ENCODE peak calls at places on chromosomes 13 and 19, in six cellular contexts. One of them, this sample, is unnamed.

GRCh38 chr13:99484405-99484981 is 16.8 kb upstream of the TM9SF2 start:
- DNase-seq in left lung: no peak
- DNase-seq in body of pancreas: no peak
- DNase-seq in GM13976: no peak
- DNase-seq in PC-9: no peak
- DNase-seq in osteocyte: no peak
- DNase-seq in this sample: no peak

GRCh38 chr13:33392794-33393371 is 107.3 kb upstream of the STARD13 start:
- DNase-seq in left lung: no peak
- DNase-seq in body of pancreas: no peak
- DNase-seq in GM13976: no peak
- DNase-seq in PC-9: no peak
- DNase-seq in osteocyte: no peak
- DNase-seq in this sample: no peak

GRCh38 chr13:113897161-113897560 is 33.3 kb upstream of the GAS6 start:
- DNase-seq in left lung: no peak
- DNase-seq in body of pancreas: no peak
- DNase-seq in GM13976: no peak
- DNase-seq in PC-9: peak; percentile 94
- DNase-seq in osteocyte: peak; percentile 81
- DNase-seq in this sample: no peak

GRCh38 chr19:3672993-3673392 is 27.3 kb downstream of the PIP5K1C start:
- DNase-seq in left lung: no peak
- DNase-seq in body of pancreas: no peak
- DNase-seq in GM13976: no peak
- DNase-seq in PC-9: no peak
- DNase-seq in osteocyte: no peak
- DNase-seq in this sample: no peak

GRCh38 chr13:33615436-33615835 is 202.5 kb upstream of the RFC3 start:
- DNase-seq in left lung: no peak
- DNase-seq in body of pancreas: no peak
- DNase-seq in GM13976: no peak
- DNase-seq in PC-9: no peak
- DNase-seq in osteocyte: no peak
- DNase-seq in this sample: no peak

GRCh38 chr19:22882797-22883196 is 50.7 kb downstream of the ZNF723 start:
- DNase-seq in left lung: no peak
- DNase-seq in body of pancreas: no peak
- DNase-seq in GM13976: no peak
- DNase-seq in PC-9: peak; percentile 55
- DNase-seq in osteocyte: no peak
- DNase-seq in this sample: no peak

GRCh38 chr13:80215368-80215767 is 125.6 kb downstream of the SPRY2 start:
- DNase-seq in left lung: no peak
- DNase-seq in body of pancreas: no peak
- DNase-seq in GM13976: no peak
- DNase-seq in PC-9: no peak
- DNase-seq in osteocyte: no peak
- DNase-seq in this sample: no peak

GRCh38 chr19:35115538-35115951 is at the start of gene FXYD3:
- DNase-seq in left lung: no peak
- DNase-seq in body of pancreas: no peak
- DNase-seq in GM13976: no peak
- DNase-seq in PC-9: peak; percentile 55
- DNase-seq in osteocyte: no peak
- DNase-seq in this sample: no peak

GRCh38 chr13:32378012-32378411 is 49.9 kb downstream of the N4BP2L1 start:
- DNase-seq in left lung: no peak
- DNase-seq in body of pancreas: no peak
- DNase-seq in GM13976: no peak
- DNase-seq in PC-9: no peak
- DNase-seq in osteocyte: no peak
- DNase-seq in this sample: no peak

GRCh38 chr13:81487151-81487550 is 1146.2 kb upstream of the SPRY2 start:
- DNase-seq in left lung: no peak
- DNase-seq in body of pancreas: peak; percentile 13
- DNase-seq in GM13976: no peak
- DNase-seq in PC-9: no peak
- DNase-seq in osteocyte: no peak
- DNase-seq in this sample: no peak

GRCh38 chr13:89514534-89515312 is 1832.8 kb upstream of the MIR17HG start:
- DNase-seq in left lung: no peak
- DNase-seq in body of pancreas: no peak
- DNase-seq in GM13976: no peak
- DNase-seq in PC-9: peak; percentile 84
- DNase-seq in osteocyte: no peak
- DNase-seq in this sample: no peak

GRCh38 chr19:41994521-41994971 is 516 bp upstream of the ATP1A3 start:
- DNase-seq in left lung: no peak
- DNase-seq in body of pancreas: no peak
- DNase-seq in GM13976: no peak
- DNase-seq in PC-9: no peak
- DNase-seq in osteocyte: no peak
- DNase-seq in this sample: no peak

GRCh38 chr13:39816936-39817335 is 161.5 kb downstream of the COG6 start:
- DNase-seq in left lung: no peak
- DNase-seq in body of pancreas: no peak
- DNase-seq in GM13976: no peak
- DNase-seq in PC-9: no peak
- DNase-seq in osteocyte: no peak
- DNase-seq in this sample: no peak

GRCh38 chr19:29326849-29327840 is 114.2 kb upstream of the UQCRFS1 start:
- DNase-seq in left lung: no peak
- DNase-seq in body of pancreas: no peak
- DNase-seq in GM13976: no peak
- DNase-seq in PC-9: no peak
- DNase-seq in osteocyte: peak; percentile 76
- DNase-seq in this sample: no peak

GRCh38 chr19:29121684-29122083 is 91.3 kb downstream of the UQCRFS1 start:
- DNase-seq in left lung: no peak
- DNase-seq in body of pancreas: no peak
- DNase-seq in GM13976: no peak
- DNase-seq in PC-9: no peak
- DNase-seq in osteocyte: no peak
- DNase-seq in this sample: no peak

GRCh38 chr13:95624020-95624419 is 20.5 kb downstream of the DZIP1 start:
- DNase-seq in left lung: no peak
- DNase-seq in body of pancreas: no peak
- DNase-seq in GM13976: peak; percentile 45
- DNase-seq in PC-9: peak; percentile 57
- DNase-seq in osteocyte: no peak
- DNase-seq in this sample: no peak

GRCh38 chr19:50875795-50876422 is 2.7 kb downstream of the KLK2 start:
- DNase-seq in left lung: no peak
- DNase-seq in body of pancreas: no peak
- DNase-seq in GM13976: peak; percentile 73
- DNase-seq in PC-9: no peak
- DNase-seq in osteocyte: no peak
- DNase-seq in this sample: no peak

GRCh38 chr13:106536244-106537034 is 977 bp upstream of the EFNB2 start:
- DNase-seq in left lung: peak; percentile 91
- DNase-seq in body of pancreas: peak; percentile 90
- DNase-seq in GM13976: peak; percentile 82
- DNase-seq in PC-9: peak; percentile 70
- DNase-seq in osteocyte: peak; percentile 95
- DNase-seq in this sample: peak; percentile 72

GRCh38 chr13:29791997-29792775 is 58.2 kb downstream of the UBL3 start:
- DNase-seq in left lung: no peak
- DNase-seq in body of pancreas: no peak
- DNase-seq in GM13976: no peak
- DNase-seq in PC-9: no peak
- DNase-seq in osteocyte: no peak
- DNase-seq in this sample: no peak

GRCh38 chr13:73366241-73366640 is 307.4 kb downstream of the KLF5 start:
- DNase-seq in left lung: no peak
- DNase-seq in body of pancreas: no peak
- DNase-seq in GM13976: no peak
- DNase-seq in PC-9: no peak
- DNase-seq in osteocyte: no peak
- DNase-seq in this sample: no peak

GRCh38 chr13:94308808-94309207 is 170.7 kb downstream of the DCT start:
- DNase-seq in left lung: no peak
- DNase-seq in body of pancreas: no peak
- DNase-seq in GM13976: no peak
- DNase-seq in PC-9: no peak
- DNase-seq in osteocyte: no peak
- DNase-seq in this sample: no peak

GRCh38 chr13:35332134-35332533 is 144.4 kb downstream of the MAB21L1 start:
- DNase-seq in left lung: no peak
- DNase-seq in body of pancreas: no peak
- DNase-seq in GM13976: no peak
- DNase-seq in PC-9: no peak
- DNase-seq in osteocyte: no peak
- DNase-seq in this sample: no peak

GRCh38 chr19:45401815-45402468 is 2.9 kb downstream of the PPP1R13L start:
- DNase-seq in left lung: no peak
- DNase-seq in body of pancreas: no peak
- DNase-seq in GM13976: no peak
- DNase-seq in PC-9: no peak
- DNase-seq in osteocyte: no peak
- DNase-seq in this sample: no peak

GRCh38 chr19:45404557-45405434 is at the start of gene PPP1R13L:
- DNase-seq in left lung: peak; percentile 91
- DNase-seq in body of pancreas: peak; percentile 95
- DNase-seq in GM13976: peak; percentile 89
- DNase-seq in PC-9: peak; percentile 92
- DNase-seq in osteocyte: peak; percentile 90
- DNase-seq in this sample: no peak

GRCh38 chr19:45403272-45403671 is 1.6 kb downstream of the PPP1R13L start:
- DNase-seq in left lung: no peak
- DNase-seq in body of pancreas: no peak
- DNase-seq in GM13976: no peak
- DNase-seq in PC-9: no peak
- DNase-seq in osteocyte: no peak
- DNase-seq in this sample: no peak

GRCh38 chr19:45403781-45404556 is 900 bp downstream of the PPP1R13L start:
- DNase-seq in left lung: peak; percentile 67
- DNase-seq in body of pancreas: peak; percentile 76
- DNase-seq in GM13976: peak; percentile 85
- DNase-seq in PC-9: peak; percentile 72
- DNase-seq in osteocyte: no peak
- DNase-seq in this sample: no peak

GRCh38 chr19:45402469-45403070 is 2.3 kb downstream of the PPP1R13L start:
- DNase-seq in left lung: no peak
- DNase-seq in body of pancreas: peak; percentile 65
- DNase-seq in GM13976: no peak
- DNase-seq in PC-9: no peak
- DNase-seq in osteocyte: no peak
- DNase-seq in this sample: no peak
- TF ChIP-seq CTCF in left lung: peak; percentile 53
- TF ChIP-seq CTCF in body of pancreas: peak; percentile 45
- TF ChIP-seq CTCF in GM13976: peak; percentile 33
- TF ChIP-seq CTCF in PC-9: no peak
- TF ChIP-seq CTCF in osteocyte: no peak
- TF ChIP-seq CTCF in this sample: peak; percentile 66

GRCh38 chr19:17103177-17103576 is 27.6 kb downstream of the MYO9B start:
- DNase-seq in left lung: no peak
- DNase-seq in body of pancreas: no peak
- DNase-seq in GM13976: no peak
- DNase-seq in PC-9: peak; percentile 34
- DNase-seq in osteocyte: no peak
- DNase-seq in this sample: no peak
- TF ChIP-seq CTCF in left lung: peak; percentile 67
- TF ChIP-seq CTCF in body of pancreas: no peak
- TF ChIP-seq CTCF in GM13976: peak; percentile 44
- TF ChIP-seq CTCF in PC-9: peak; percentile 77
- TF ChIP-seq CTCF in osteocyte: peak; percentile 53
- TF ChIP-seq CTCF in this sample: peak; percentile 76

GRCh38 chr13:79056706-79057105 is 349.3 kb downstream of the RBM26 start:
- DNase-seq in left lung: no peak
- DNase-seq in body of pancreas: no peak
- DNase-seq in GM13976: no peak
- DNase-seq in PC-9: no peak
- DNase-seq in osteocyte: no peak
- DNase-seq in this sample: no peak

GRCh38 chr13:79062291-79062690 is 343.8 kb downstream of the RBM26 start:
- DNase-seq in left lung: no peak
- DNase-seq in body of pancreas: no peak
- DNase-seq in GM13976: no peak
- DNase-seq in PC-9: no peak
- DNase-seq in osteocyte: no peak
- DNase-seq in this sample: no peak

DNA sequence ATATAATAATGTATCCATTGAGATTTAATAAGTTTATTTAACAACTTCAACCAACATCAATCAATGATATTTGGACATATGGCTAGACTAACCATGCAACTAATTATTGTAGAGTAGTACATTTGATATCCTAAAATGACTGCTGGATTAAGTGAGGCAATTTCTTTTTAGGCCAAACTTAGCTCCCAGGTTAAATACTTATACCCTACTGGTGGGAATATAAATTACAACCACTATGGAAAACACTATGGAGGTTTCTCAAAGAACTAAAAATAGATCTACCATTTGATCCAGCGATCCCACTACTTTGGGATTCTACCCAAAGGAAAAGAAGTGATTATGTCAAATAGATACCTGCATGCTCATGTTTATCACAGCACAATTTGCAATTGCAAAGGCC is 345.8 kb downstream of the RBM26 start:
- DNase-seq in left lung: no peak
- DNase-seq in body of pancreas: no peak
- DNase-seq in GM13976: no peak
- DNase-seq in PC-9: no peak
- DNase-seq in osteocyte: no peak
- DNase-seq in this sample: no peak
- TF ChIP-seq CTCF in left lung: no peak
- TF ChIP-seq CTCF in body of pancreas: no peak
- TF ChIP-seq CTCF in GM13976: no peak
- TF ChIP-seq CTCF in PC-9: peak; percentile 45
- TF ChIP-seq CTCF in osteocyte: no peak
- TF ChIP-seq CTCF in this sample: no peak

DNA sequence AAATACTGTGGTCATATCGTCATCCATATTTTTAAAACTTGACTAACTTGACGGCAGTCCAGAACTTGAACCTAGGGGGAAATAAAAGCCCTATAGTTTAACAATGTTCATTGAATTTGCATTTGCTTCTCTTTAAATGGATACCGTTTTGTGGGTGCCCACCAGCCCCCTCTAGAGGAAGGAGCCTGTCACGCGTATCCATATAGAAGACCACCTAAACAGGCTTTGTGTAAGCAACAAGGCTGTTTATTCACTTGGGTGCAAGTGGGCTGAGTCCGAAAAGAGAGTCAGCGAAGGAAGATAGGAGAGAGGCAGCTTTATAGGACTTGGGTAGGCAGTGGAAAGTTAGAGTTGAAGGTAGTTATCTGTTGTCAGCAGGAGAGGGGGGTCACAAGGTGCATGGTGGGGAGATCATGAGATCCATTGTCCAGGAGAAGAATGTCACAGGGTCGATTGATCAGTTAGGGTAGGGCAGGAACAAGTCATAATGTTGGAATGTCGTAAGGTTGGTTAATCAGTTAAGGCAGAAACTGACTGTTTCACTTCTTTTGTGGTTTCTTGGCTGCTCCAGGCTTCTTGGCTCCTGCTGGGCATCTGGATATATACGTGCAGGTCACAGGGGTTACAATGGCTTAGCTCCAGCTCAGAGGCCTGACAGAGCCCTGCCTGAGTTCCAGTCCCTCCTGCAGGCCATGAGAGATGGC is 42.5 kb upstream of the ANKRD10 start:
- DNase-seq in left lung: no peak
- DNase-seq in body of pancreas: no peak
- DNase-seq in GM13976: no peak
- DNase-seq in PC-9: peak; percentile 77
- DNase-seq in osteocyte: peak; percentile 53
- DNase-seq in this sample: no peak
- TF ChIP-seq CTCF in left lung: no peak
- TF ChIP-seq CTCF in body of pancreas: no peak
- TF ChIP-seq CTCF in GM13976: no peak
- TF ChIP-seq CTCF in PC-9: peak; percentile 39
- TF ChIP-seq CTCF in osteocyte: peak; percentile 39
- TF ChIP-seq CTCF in this sample: no peak

GRCh38 chr19:53132231-53132991 is at the start of gene ZNF415:
- DNase-seq in left lung: peak; percentile 82
- DNase-seq in body of pancreas: peak; percentile 88
- DNase-seq in GM13976: peak; percentile 67
- DNase-seq in PC-9: peak; percentile 70
- DNase-seq in osteocyte: peak; percentile 94
- DNase-seq in this sample: no peak
- TF ChIP-seq CTCF in left lung: no peak
- TF ChIP-seq CTCF in body of pancreas: no peak
- TF ChIP-seq CTCF in GM13976: no peak
- TF ChIP-seq CTCF in PC-9: no peak
- TF ChIP-seq CTCF in osteocyte: no peak
- TF ChIP-seq CTCF in this sample: no peak

This sample was measured in CD14-positive monocyte.